ENCODE peak calls at places on chromosomes 4 and X, in ten cellular contexts. Z is thoracic aorta; W is psoas muscle; U is heart right ventricle; Y is AG04450; X is dorsolateral prefrontal cortex; I is CD8-positive, alpha-beta memory T cell; V is SJSA1; Q is pancreas; R is breast epithelium. E is an unnamed sample.

GRCh38 chr4:10696253-10696652 is 11.7 kb upstream of the CLNK start:
- DNase-seq in W (no peak), Y (no peak), U (no peak), I (no peak), R (no peak), Z (no peak), X (no peak), V (no peak), Q (no peak), E (no peak)

GRCh38 chr4:113627321-113627720 is 134.2 kb downstream of the CAMK2D start:
- DNase-seq in U (no peak), W (no peak), I (no peak), R (no peak), X (no peak), Y (no peak), Z (no peak), Q (no peak), V (no peak), E (no peak)

GRCh38 chr4:85953651-85954018 is 406.2 kb downstream of the MAPK10 start:
- DNase-seq in Z (no peak), W (no peak), I (no peak), U (no peak), V (no peak), Y (no peak), Q (no peak), R (no peak), X (no peak), E (peak; percentile 50)

GRCh38 chrX:48883729-48884128 is 13.8 kb downstream of the TIMM17B start:
- DNase-seq in I (no peak), Q (no peak), X (no peak), U (no peak), R (no peak), W (no peak), V (no peak), Z (no peak), Y (no peak), E (no peak)

GRCh38 chr4:88010921-88011320 is 3.5 kb downstream of the PKD2 start:
- DNase-seq in Y (no peak), I (no peak), X (no peak), U (no peak), W (no peak), Q (no peak), Z (no peak), V (no peak), R (no peak), E (no peak)

GRCh38 chrX:21974011-21974385 is 33.5 kb downstream of the SMS start:
- DNase-seq in R (no peak), Q (no peak), X (no peak), Y (no peak), U (no peak), Z (no peak), I (no peak), V (no peak), W (no peak), E (no peak)

GRCh38 chr4:1683371-1683902 is 676 bp downstream of the FAM53A start:
- DNase-seq in W (peak; percentile 49), R (peak; percentile 30), I (peak; percentile 16), Y (peak; percentile 69), V (peak; percentile 27), Z (no peak), U (no peak), X (peak; percentile 53), Q (no peak), E (peak; percentile 23)

GRCh38 chr4:142645478-142646108 is 200.5 kb downstream of the INPP4B start:
- DNase-seq in R (no peak), Z (no peak), W (no peak), V (no peak), Q (no peak), I (no peak), X (no peak), Y (no peak), U (no peak), E (peak; percentile 51)

GRCh38 chrX:1215123-1215823 is 2.8 kb upstream of the CRLF2 start:
- DNase-seq in U (no peak), Z (no peak), R (no peak), Y (no peak), Q (no peak), V (no peak), W (no peak), I (no peak), X (no peak), E (no peak)

GRCh38 chr4:149630079-149630478 is 185.6 kb downstream of the IQCM start:
- DNase-seq in W (no peak), X (no peak), U (no peak), V (no peak), Z (no peak), R (no peak), Y (no peak), Q (no peak), I (no peak), E (no peak)

GRCh38 chr4:172851534-172851933 is 317.1 kb upstream of the GALNT7 start:
- DNase-seq in Z (no peak), I (no peak), Y (no peak), Q (no peak), X (no peak), W (no peak), U (no peak), V (no peak), R (no peak), E (no peak)

GRCh38 chrX:17553961-17554482 is 179.0 kb downstream of the NHS start:
- DNase-seq in X (no peak), Z (no peak), I (no peak), U (no peak), Y (no peak), R (no peak), W (no peak), V (no peak), Q (no peak), E (peak; percentile 22)

GRCh38 chr4:130479674-130480073 is 1383.7 kb downstream of the C4orf33 start:
- DNase-seq in I (no peak), W (no peak), Z (no peak), R (no peak), X (no peak), V (no peak), U (no peak), Y (no peak), Q (no peak), E (no peak)

GRCh38 chr4:107603430-107603829 is 116.6 kb downstream of the PAPSS1 start:
- DNase-seq in Z (no peak), W (no peak), X (no peak), R (no peak), V (peak; percentile 88), Q (no peak), I (no peak), U (no peak), Y (peak; percentile 18), E (peak; percentile 23)

GRCh38 chr4:74098628-74098995 is 383 bp downstream of the CXCL2 start:
- DNase-seq in U (no peak), Y (no peak), V (peak; percentile 13), R (no peak), Z (no peak), I (no peak), X (no peak), W (no peak), Q (peak; percentile 35), E (peak; percentile 44)

GRCh38 chr4:20464381-20464780 is 212.7 kb downstream of the SLIT2 start:
- DNase-seq in U (no peak), Y (no peak), Z (no peak), R (no peak), X (no peak), Q (no peak), V (peak; percentile 40), I (no peak), W (no peak), E (peak; percentile 67)

GRCh38 chr4:20462426-20463175 is 210.9 kb downstream of the SLIT2 start:
- DNase-seq in Y (no peak), V (no peak), U (no peak), Z (no peak), X (no peak), W (no peak), Q (no peak), I (no peak), R (no peak), E (no peak)

GRCh38 chr4:20463176-20463430 is 211.4 kb downstream of the SLIT2 start:
- DNase-seq in Q (no peak), U (no peak), R (no peak), X (no peak), Z (no peak), V (no peak), I (no peak), Y (no peak), W (no peak), E (no peak)
- H3K4me3 ChIP-seq in Q (no peak overlapping the region), U (no peak overlapping the region), R (no peak overlapping the region), X (no peak overlapping the region), Z (no peak overlapping the region), V (no peak overlapping the region), I (no peak overlapping the region), Y (no peak overlapping the region), W (no peak overlapping the region), E (no peak overlapping the region)

DNA sequence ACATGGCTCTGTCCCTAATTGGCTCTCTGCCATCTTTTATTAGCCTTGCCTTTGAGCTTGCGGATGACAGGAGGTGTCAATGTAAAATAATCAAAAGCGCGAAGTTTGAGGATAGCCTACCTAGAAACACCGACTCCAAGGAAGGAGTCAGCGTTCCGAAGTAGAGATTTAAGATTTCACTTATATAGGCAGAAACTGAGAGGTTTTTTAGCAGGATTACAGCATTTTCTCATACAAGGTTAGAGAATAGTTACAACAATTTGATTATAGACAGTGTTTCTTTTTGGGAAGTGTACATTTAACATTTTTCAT is 499 bp upstream of the NFXL1 start:
- DNase-seq in R (no peak), Z (no peak), V (no peak), Q (no peak), U (no peak), Y (no peak), X (no peak), W (no peak), I (no peak), E (no peak)
- H3K27ac ChIP-seq in R (peak overlapping the region; percentile 89), Z (no peak overlapping the region), V (no peak overlapping the region), Q (no peak overlapping the region), U (no peak overlapping the region), Y (no peak overlapping the region), X (no peak overlapping the region), W (peak overlapping the region; percentile 54), I (no peak overlapping the region), E (no peak overlapping the region)

DNA sequence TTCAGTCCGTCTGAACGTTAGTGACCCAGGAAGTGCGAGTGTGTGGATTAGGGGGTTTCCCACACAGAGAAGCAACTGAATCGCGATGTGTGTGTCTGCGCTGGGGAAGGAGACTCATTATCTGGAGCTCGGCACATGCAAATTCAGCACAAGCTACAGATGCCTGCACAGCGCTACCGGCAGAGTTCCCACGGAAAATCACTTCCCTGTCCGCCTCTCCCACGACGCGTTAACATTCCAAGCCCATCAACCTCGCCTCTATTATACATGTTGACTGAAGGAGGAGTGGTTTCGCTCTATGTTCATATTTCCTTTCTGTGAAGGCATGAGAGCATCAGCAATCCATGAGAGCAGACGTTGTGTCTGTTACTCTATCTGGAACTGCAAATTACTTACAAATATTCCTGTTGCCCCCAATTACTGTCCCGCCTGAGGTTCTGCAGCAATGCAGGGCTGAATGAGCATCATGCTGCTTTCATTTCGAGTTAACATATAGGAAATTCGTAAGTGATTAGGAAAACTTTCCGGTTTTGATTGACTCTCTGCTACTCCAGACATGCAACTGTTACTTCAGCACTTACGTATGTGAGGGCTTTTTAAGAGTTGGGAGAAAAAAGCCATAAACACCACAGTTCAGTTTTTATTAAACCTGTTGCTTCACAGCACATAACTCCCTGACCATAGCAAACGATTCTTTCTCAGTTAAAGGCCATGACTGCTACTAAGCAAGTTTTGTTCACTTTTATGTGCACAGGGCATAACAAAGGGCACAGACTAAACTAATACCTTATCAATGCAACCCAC is 15.0 kb upstream of the MTNR1A start:
- DNase-seq in R (no peak), Y (peak; percentile 36), U (no peak), V (peak; percentile 75), W (no peak), Q (peak; percentile 47), X (no peak), Z (no peak), I (no peak), E (peak; percentile 79)
- H3K4me3 ChIP-seq in R (peak overlapping the region; percentile 13), Y (peak overlapping the region; percentile 28), U (peak overlapping the region; percentile 41), V (peak overlapping the region; percentile 19), W (peak overlapping the region; percentile 32), Q (peak overlapping the region; percentile 25), X (peak overlapping the region; percentile 21), Z (peak overlapping the region; percentile 63), I (no peak overlapping the region), E (no peak overlapping the region)

GRCh38 chr4:146256328-146256727 is 42.0 kb downstream of the REELD1 start:
- DNase-seq in Q (no peak), Z (no peak), W (no peak), U (no peak), I (no peak), R (no peak), V (no peak), Y (no peak), X (no peak), E (no peak)
- H3K27ac ChIP-seq in Q (no peak overlapping the region), Z (no peak overlapping the region), W (no peak overlapping the region), U (no peak overlapping the region), I (no peak overlapping the region), R (no peak overlapping the region), V (peak overlapping the region; percentile 92), Y (no peak overlapping the region), X (no peak overlapping the region), E (no peak overlapping the region)